ENCODE peak calls at places on chromosomes 4 and X, in eight cellular contexts. One of them, this sample, is unnamed.

GRCh38 chrX:154693394-154693793 is 40.0 kb upstream of the CTAG2 start:
- DNase-seq in cardiac muscle cell: no peak
- DNase-seq in A673: no peak
- DNase-seq in tibial artery: no peak
- DNase-seq in heart right ventricle: no peak
- DNase-seq in A549: no peak
- DNase-seq in heart left ventricle: no peak
- DNase-seq in MM.1S: no peak
- DNase-seq in this sample: no peak

GRCh38 chr4:71456841-71457240 is 118.0 kb downstream of the SLC4A4 start:
- DNase-seq in cardiac muscle cell: no peak
- DNase-seq in A673: peak
- DNase-seq in tibial artery: no peak
- DNase-seq in heart right ventricle: peak
- DNase-seq in A549: peak
- DNase-seq in heart left ventricle: peak
- DNase-seq in MM.1S: no peak
- DNase-seq in this sample: no peak

GRCh38 chr4:1041147-1041935 is 29.9 kb downstream of the FGFRL1 start:
- DNase-seq in cardiac muscle cell: no peak
- DNase-seq in A673: no peak
- DNase-seq in tibial artery: no peak
- DNase-seq in heart right ventricle: no peak
- DNase-seq in A549: no peak
- DNase-seq in heart left ventricle: no peak
- DNase-seq in MM.1S: no peak
- DNase-seq in this sample: no peak

GRCh38 chr4:109303141-109303499 is 662 bp upstream of the COL25A1 start:
- DNase-seq in cardiac muscle cell: no peak
- DNase-seq in A673: peak
- DNase-seq in tibial artery: peak
- DNase-seq in heart right ventricle: peak
- DNase-seq in A549: no peak
- DNase-seq in heart left ventricle: peak
- DNase-seq in MM.1S: no peak
- DNase-seq in this sample: no peak

GRCh38 chr4:105274504-105274903 is 127.8 kb downstream of the TET2 start:
- DNase-seq in cardiac muscle cell: no peak
- DNase-seq in A673: no peak
- DNase-seq in tibial artery: no peak
- DNase-seq in heart right ventricle: no peak
- DNase-seq in A549: no peak
- DNase-seq in heart left ventricle: no peak
- DNase-seq in MM.1S: no peak
- DNase-seq in this sample: no peak

GRCh38 chr4:36243355-36244256 is 708 bp downstream of the ARAP2 start:
- DNase-seq in cardiac muscle cell: no peak
- DNase-seq in A673: peak
- DNase-seq in tibial artery: no peak
- DNase-seq in heart right ventricle: peak
- DNase-seq in A549: peak
- DNase-seq in heart left ventricle: peak
- DNase-seq in MM.1S: peak
- DNase-seq in this sample: peak

GRCh38 chr4:168800926-168801325 is 209.1 kb downstream of the CBR4 start:
- DNase-seq in cardiac muscle cell: no peak
- DNase-seq in A673: no peak
- DNase-seq in tibial artery: no peak
- DNase-seq in heart right ventricle: no peak
- DNase-seq in A549: no peak
- DNase-seq in heart left ventricle: no peak
- DNase-seq in MM.1S: no peak
- DNase-seq in this sample: no peak

GRCh38 chr4:148452970-148453369 is 10.8 kb upstream of the NR3C2 start:
- DNase-seq in cardiac muscle cell: no peak
- DNase-seq in A673: no peak
- DNase-seq in tibial artery: no peak
- DNase-seq in heart right ventricle: no peak
- DNase-seq in A549: no peak
- DNase-seq in heart left ventricle: no peak
- DNase-seq in MM.1S: no peak
- DNase-seq in this sample: no peak

GRCh38 chr4:101174679-101175078 is 172.6 kb downstream of the PPP3CA start:
- DNase-seq in cardiac muscle cell: peak
- DNase-seq in A673: no peak
- DNase-seq in tibial artery: no peak
- DNase-seq in heart right ventricle: no peak
- DNase-seq in A549: no peak
- DNase-seq in heart left ventricle: no peak
- DNase-seq in MM.1S: no peak
- DNase-seq in this sample: no peak

GRCh38 chrX:13381514-13381913 is 61.7 kb upstream of the ATXN3L start:
- DNase-seq in cardiac muscle cell: no peak
- DNase-seq in A673: no peak
- DNase-seq in tibial artery: no peak
- DNase-seq in heart right ventricle: no peak
- DNase-seq in A549: no peak
- DNase-seq in heart left ventricle: no peak
- DNase-seq in MM.1S: no peak
- DNase-seq in this sample: no peak

GRCh38 chrX:120823554-120823953 is 52.1 kb downstream of the CT47B1 start:
- DNase-seq in cardiac muscle cell: no peak
- DNase-seq in A673: no peak
- DNase-seq in tibial artery: no peak
- DNase-seq in heart right ventricle: no peak
- DNase-seq in A549: no peak
- DNase-seq in heart left ventricle: no peak
- DNase-seq in MM.1S: no peak
- DNase-seq in this sample: no peak

GRCh38 chrX:47585273-47585672 is 3.0 kb downstream of the TIMP1 start:
- DNase-seq in cardiac muscle cell: no peak
- DNase-seq in A673: no peak
- DNase-seq in tibial artery: no peak
- DNase-seq in heart right ventricle: no peak
- DNase-seq in A549: no peak
- DNase-seq in heart left ventricle: no peak
- DNase-seq in MM.1S: no peak
- DNase-seq in this sample: no peak

GRCh38 chr4:13933163-13933562 is 305.6 kb upstream of the BOD1L1 start:
- DNase-seq in cardiac muscle cell: peak
- DNase-seq in A673: no peak
- DNase-seq in tibial artery: no peak
- DNase-seq in heart right ventricle: no peak
- DNase-seq in A549: no peak
- DNase-seq in heart left ventricle: no peak
- DNase-seq in MM.1S: no peak
- DNase-seq in this sample: no peak

GRCh38 chrX:121570072-121570841 is 522.8 kb downstream of the GLUD2 start:
- DNase-seq in cardiac muscle cell: no peak
- DNase-seq in A673: no peak
- DNase-seq in tibial artery: no peak
- DNase-seq in heart right ventricle: no peak
- DNase-seq in A549: no peak
- DNase-seq in heart left ventricle: no peak
- DNase-seq in MM.1S: no peak
- DNase-seq in this sample: no peak

GRCh38 chrX:84155938-84156337 is 32.1 kb downstream of the RPS6KA6 start:
- DNase-seq in cardiac muscle cell: no peak
- DNase-seq in A673: no peak
- DNase-seq in tibial artery: no peak
- DNase-seq in heart right ventricle: no peak
- DNase-seq in A549: no peak
- DNase-seq in heart left ventricle: no peak
- DNase-seq in MM.1S: no peak
- DNase-seq in this sample: no peak

GRCh38 chrX:110322603-110323002 is 4.7 kb upstream of the AMMECR1 start:
- DNase-seq in cardiac muscle cell: no peak
- DNase-seq in A673: peak
- DNase-seq in tibial artery: no peak
- DNase-seq in heart right ventricle: no peak
- DNase-seq in A549: no peak
- DNase-seq in heart left ventricle: no peak
- DNase-seq in MM.1S: no peak
- DNase-seq in this sample: no peak

GRCh38 chrX:93874554-93874953 is 200.5 kb downstream of the FAM133A start:
- DNase-seq in cardiac muscle cell: peak
- DNase-seq in A673: peak
- DNase-seq in tibial artery: no peak
- DNase-seq in heart right ventricle: no peak
- DNase-seq in A549: no peak
- DNase-seq in heart left ventricle: no peak
- DNase-seq in MM.1S: peak
- DNase-seq in this sample: no peak

GRCh38 chr4:48011722-48012121 is 4.8 kb downstream of the CNGA1 start:
- DNase-seq in cardiac muscle cell: no peak
- DNase-seq in A673: no peak
- DNase-seq in tibial artery: no peak
- DNase-seq in heart right ventricle: no peak
- DNase-seq in A549: no peak
- DNase-seq in heart left ventricle: no peak
- DNase-seq in MM.1S: no peak
- DNase-seq in this sample: no peak

GRCh38 chr4:2742081-2742822 is 13.9 kb downstream of the TNIP2 start:
- DNase-seq in cardiac muscle cell: no peak
- DNase-seq in A673: no peak
- DNase-seq in tibial artery: no peak
- DNase-seq in heart right ventricle: no peak
- DNase-seq in A549: no peak
- DNase-seq in heart left ventricle: no peak
- DNase-seq in MM.1S: no peak
- DNase-seq in this sample: no peak

GRCh38 chrX:68945603-68946228 is 116.9 kb downstream of the EFNB1 start:
- DNase-seq in cardiac muscle cell: no peak
- DNase-seq in A673: peak
- DNase-seq in tibial artery: no peak
- DNase-seq in heart right ventricle: no peak
- DNase-seq in A549: no peak
- DNase-seq in heart left ventricle: no peak
- DNase-seq in MM.1S: no peak
- DNase-seq in this sample: no peak
- H3K27ac ChIP-seq in cardiac muscle cell: no peak
- H3K27ac ChIP-seq in A673: no peak
- H3K27ac ChIP-seq in tibial artery: no peak
- H3K27ac ChIP-seq in heart right ventricle: no peak
- H3K27ac ChIP-seq in A549: no peak
- H3K27ac ChIP-seq in heart left ventricle: no peak
- H3K27ac ChIP-seq in MM.1S: no peak
- H3K27ac ChIP-seq in this sample: no peak

GRCh38 chr4:151322565-151322964 is 2.8 kb downstream of the SH3D19 start:
- DNase-seq in cardiac muscle cell: no peak
- DNase-seq in A673: no peak
- DNase-seq in tibial artery: no peak
- DNase-seq in heart right ventricle: no peak
- DNase-seq in A549: no peak
- DNase-seq in heart left ventricle: no peak
- DNase-seq in MM.1S: no peak
- DNase-seq in this sample: no peak

GRCh38 chr4:151325320-151326246 is at the start of gene SH3D19:
- DNase-seq in cardiac muscle cell: peak
- DNase-seq in A673: peak
- DNase-seq in tibial artery: peak
- DNase-seq in heart right ventricle: peak
- DNase-seq in A549: peak
- DNase-seq in heart left ventricle: peak
- DNase-seq in MM.1S: peak
- DNase-seq in this sample: no peak

GRCh38 chr4:151321586-151321985 is 3.8 kb downstream of the SH3D19 start:
- DNase-seq in cardiac muscle cell: no peak
- DNase-seq in A673: no peak
- DNase-seq in tibial artery: no peak
- DNase-seq in heart right ventricle: no peak
- DNase-seq in A549: no peak
- DNase-seq in heart left ventricle: no peak
- DNase-seq in MM.1S: no peak
- DNase-seq in this sample: no peak

GRCh38 chr4:151324124-151324448 is 1.3 kb downstream of the SH3D19 start:
- DNase-seq in cardiac muscle cell: no peak
- DNase-seq in A673: no peak
- DNase-seq in tibial artery: no peak
- DNase-seq in heart right ventricle: no peak
- DNase-seq in A549: no peak
- DNase-seq in heart left ventricle: no peak
- DNase-seq in MM.1S: no peak
- DNase-seq in this sample: no peak

GRCh38 chr4:151324449-151325319 is 721 bp downstream of the SH3D19 start:
- DNase-seq in cardiac muscle cell: peak
- DNase-seq in A673: no peak
- DNase-seq in tibial artery: peak
- DNase-seq in heart right ventricle: peak
- DNase-seq in A549: peak
- DNase-seq in heart left ventricle: peak
- DNase-seq in MM.1S: no peak
- DNase-seq in this sample: peak
- H3K27ac ChIP-seq in cardiac muscle cell: peak
- H3K27ac ChIP-seq in A673: no peak
- H3K27ac ChIP-seq in tibial artery: peak
- H3K27ac ChIP-seq in heart right ventricle: peak
- H3K27ac ChIP-seq in A549: peak
- H3K27ac ChIP-seq in heart left ventricle: peak
- H3K27ac ChIP-seq in MM.1S: no peak
- H3K27ac ChIP-seq in this sample: peak

DNA sequence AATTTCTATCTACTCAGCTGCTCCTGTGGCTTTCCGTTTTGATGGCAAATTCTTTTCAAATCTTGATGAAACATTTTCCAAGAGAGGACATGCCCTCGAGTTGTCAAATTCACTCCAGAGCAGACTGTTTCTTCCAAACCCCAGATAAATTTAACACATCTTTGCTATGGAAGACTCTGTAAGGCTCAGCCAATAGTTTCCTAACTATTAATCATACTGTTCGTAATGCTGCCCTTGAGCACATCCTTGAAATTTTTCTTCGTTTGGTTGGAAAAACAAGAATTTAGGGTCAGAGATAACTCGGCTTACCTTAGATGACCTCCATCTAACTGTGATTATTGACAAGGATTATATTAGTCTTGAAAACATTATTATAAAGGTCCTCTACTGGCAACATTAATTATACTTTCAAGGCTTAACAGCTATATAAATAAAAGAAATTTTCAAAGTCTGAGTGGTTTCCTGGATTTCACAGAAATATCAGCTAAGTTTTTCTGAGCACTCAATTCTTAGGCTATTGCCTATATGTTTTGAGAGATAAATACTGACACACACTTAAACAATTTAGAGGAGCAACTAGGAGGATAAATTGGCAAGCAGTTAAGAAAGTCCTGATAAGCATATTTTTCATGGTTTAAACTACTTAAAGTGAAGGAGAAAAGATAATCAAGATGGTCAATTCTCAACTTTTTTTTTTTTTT is 2.5 kb upstream of the MGARP start:
- DNase-seq in cardiac muscle cell: no peak
- DNase-seq in A673: no peak
- DNase-seq in tibial artery: no peak
- DNase-seq in heart right ventricle: no peak
- DNase-seq in A549: no peak
- DNase-seq in heart left ventricle: no peak
- DNase-seq in MM.1S: no peak
- DNase-seq in this sample: no peak
- H3K27ac ChIP-seq in cardiac muscle cell: no peak
- H3K27ac ChIP-seq in A673: no peak
- H3K27ac ChIP-seq in tibial artery: no peak
- H3K27ac ChIP-seq in heart right ventricle: no peak
- H3K27ac ChIP-seq in A549: no peak
- H3K27ac ChIP-seq in heart left ventricle: no peak
- H3K27ac ChIP-seq in MM.1S: no peak
- H3K27ac ChIP-seq in this sample: no peak

GRCh38 chr4:8434251-8435073 is 6.1 kb downstream of the ACOX3 start:
- DNase-seq in cardiac muscle cell: no peak
- DNase-seq in A673: no peak
- DNase-seq in tibial artery: no peak
- DNase-seq in heart right ventricle: no peak
- DNase-seq in A549: no peak
- DNase-seq in heart left ventricle: no peak
- DNase-seq in MM.1S: no peak
- DNase-seq in this sample: no peak
- H3K27ac ChIP-seq in cardiac muscle cell: peak
- H3K27ac ChIP-seq in A673: no peak
- H3K27ac ChIP-seq in tibial artery: no peak
- H3K27ac ChIP-seq in heart right ventricle: peak
- H3K27ac ChIP-seq in A549: no peak
- H3K27ac ChIP-seq in heart left ventricle: no peak
- H3K27ac ChIP-seq in MM.1S: no peak
- H3K27ac ChIP-seq in this sample: no peak

This sample was measured in caudate nucleus.